ENCODE peak calls at places on chromosome 1, in six cellular contexts. One of them, this sample, is unnamed.

GRCh38 chr1:244964112-244964971 is 100.0 kb upstream of the HNRNPU start:
- DNase-seq in mesenchymal stem cell: peak
- DNase-seq in neuronal stem cell: peak
- DNase-seq in H9: no peak
- DNase-seq in IMR-90: peak
- DNase-seq in H1: no peak
- DNase-seq in this sample: peak

GRCh38 chr1:162240643-162240976 is 136.0 kb downstream of the SPATA46 start:
- DNase-seq in mesenchymal stem cell: no peak
- DNase-seq in neuronal stem cell: no peak
- DNase-seq in H9: no peak
- DNase-seq in IMR-90: no peak
- DNase-seq in H1: no peak
- DNase-seq in this sample: no peak

GRCh38 chr1:35577071-35577998 is 4.2 kb downstream of the TFAP2E start:
- DNase-seq in mesenchymal stem cell: peak
- DNase-seq in neuronal stem cell: no peak
- DNase-seq in H9: peak
- DNase-seq in IMR-90: no peak
- DNase-seq in H1: no peak
- DNase-seq in this sample: no peak

GRCh38 chr1:102941364-102941947 is 166.9 kb downstream of the COL11A1 start:
- DNase-seq in mesenchymal stem cell: no peak
- DNase-seq in neuronal stem cell: no peak
- DNase-seq in H9: no peak
- DNase-seq in IMR-90: peak
- DNase-seq in H1: no peak
- DNase-seq in this sample: peak

GRCh38 chr1:9849691-9850441 is 26.1 kb upstream of the CLSTN1 start:
- DNase-seq in mesenchymal stem cell: no peak
- DNase-seq in neuronal stem cell: no peak
- DNase-seq in H9: no peak
- DNase-seq in IMR-90: no peak
- DNase-seq in H1: no peak
- DNase-seq in this sample: no peak

GRCh38 chr1:41381691-41382530 is 20.7 kb downstream of the FOXO6 start:
- DNase-seq in mesenchymal stem cell: peak
- DNase-seq in neuronal stem cell: no peak
- DNase-seq in H9: no peak
- DNase-seq in IMR-90: no peak
- DNase-seq in H1: no peak
- DNase-seq in this sample: no peak

GRCh38 chr1:192700834-192701271 is 64.9 kb downstream of the RGS13 start:
- DNase-seq in mesenchymal stem cell: peak
- DNase-seq in neuronal stem cell: no peak
- DNase-seq in H9: no peak
- DNase-seq in IMR-90: peak
- DNase-seq in H1: no peak
- DNase-seq in this sample: peak

GRCh38 chr1:158516966-158517365 is 37.2 kb downstream of the OR6Y1 start:
- DNase-seq in mesenchymal stem cell: no peak
- DNase-seq in neuronal stem cell: no peak
- DNase-seq in H9: no peak
- DNase-seq in IMR-90: no peak
- DNase-seq in H1: no peak
- DNase-seq in this sample: no peak

GRCh38 chr1:40607921-40608320 is 57.6 kb downstream of the RIMS3 start:
- DNase-seq in mesenchymal stem cell: no peak
- DNase-seq in neuronal stem cell: no peak
- DNase-seq in H9: peak
- DNase-seq in IMR-90: no peak
- DNase-seq in H1: no peak
- DNase-seq in this sample: no peak

GRCh38 chr1:32426489-32427255 is 32.4 kb upstream of the BSDC1 start:
- DNase-seq in mesenchymal stem cell: no peak
- DNase-seq in neuronal stem cell: no peak
- DNase-seq in H9: peak
- DNase-seq in IMR-90: no peak
- DNase-seq in H1: no peak
- DNase-seq in this sample: peak

GRCh38 chr1:99886841-99887240 is 36.7 kb downstream of the AGL start:
- DNase-seq in mesenchymal stem cell: no peak
- DNase-seq in neuronal stem cell: no peak
- DNase-seq in H9: no peak
- DNase-seq in IMR-90: peak
- DNase-seq in H1: no peak
- DNase-seq in this sample: no peak

GRCh38 chr1:25198731-25199231 is 33.5 kb downstream of the SYF2 start:
- DNase-seq in mesenchymal stem cell: no peak
- DNase-seq in neuronal stem cell: no peak
- DNase-seq in H9: no peak
- DNase-seq in IMR-90: no peak
- DNase-seq in H1: no peak
- DNase-seq in this sample: no peak

GRCh38 chr1:244841274-244841927 is 5.9 kb downstream of the COX20 start:
- DNase-seq in mesenchymal stem cell: no peak
- DNase-seq in neuronal stem cell: no peak
- DNase-seq in H9: no peak
- DNase-seq in IMR-90: no peak
- DNase-seq in H1: no peak
- DNase-seq in this sample: no peak

GRCh38 chr1:231487019-231487418 is 41.5 kb upstream of the TSNAX start:
- DNase-seq in mesenchymal stem cell: peak
- DNase-seq in neuronal stem cell: no peak
- DNase-seq in H9: no peak
- DNase-seq in IMR-90: peak
- DNase-seq in H1: no peak
- DNase-seq in this sample: no peak

GRCh38 chr1:36665478-36666080 is 182.9 kb upstream of the CSF3R start:
- DNase-seq in mesenchymal stem cell: no peak
- DNase-seq in neuronal stem cell: no peak
- DNase-seq in H9: no peak
- DNase-seq in IMR-90: no peak
- DNase-seq in H1: no peak
- DNase-seq in this sample: no peak

GRCh38 chr1:161173711-161174110 is 3.6 kb downstream of the B4GALT3 start:
- DNase-seq in mesenchymal stem cell: no peak
- DNase-seq in neuronal stem cell: no peak
- DNase-seq in H9: no peak
- DNase-seq in IMR-90: no peak
- DNase-seq in H1: no peak
- DNase-seq in this sample: no peak

GRCh38 chr1:197696372-197696771 is 78.9 kb downstream of the DENND1B start:
- DNase-seq in mesenchymal stem cell: no peak
- DNase-seq in neuronal stem cell: no peak
- DNase-seq in H9: no peak
- DNase-seq in IMR-90: peak
- DNase-seq in H1: no peak
- DNase-seq in this sample: peak

GRCh38 chr1:204150702-204151561 is 912 bp downstream of the ETNK2 start:
- DNase-seq in mesenchymal stem cell: peak
- DNase-seq in neuronal stem cell: no peak
- DNase-seq in H9: peak
- DNase-seq in IMR-90: no peak
- DNase-seq in H1: no peak
- DNase-seq in this sample: no peak

GRCh38 chr1:147171399-147172167 is 687 bp downstream of the PRKAB2 start:
- DNase-seq in mesenchymal stem cell: peak
- DNase-seq in neuronal stem cell: no peak
- DNase-seq in H9: no peak
- DNase-seq in IMR-90: no peak
- DNase-seq in H1: no peak
- DNase-seq in this sample: no peak

GRCh38 chr1:230370109-230370508 is 56.0 kb downstream of the PGBD5 start:
- DNase-seq in mesenchymal stem cell: no peak
- DNase-seq in neuronal stem cell: no peak
- DNase-seq in H9: no peak
- DNase-seq in IMR-90: no peak
- DNase-seq in H1: no peak
- DNase-seq in this sample: no peak

GRCh38 chr1:56094168-56094567 is 485.2 kb downstream of the PLPP3 start:
- DNase-seq in mesenchymal stem cell: no peak
- DNase-seq in neuronal stem cell: no peak
- DNase-seq in H9: no peak
- DNase-seq in IMR-90: no peak
- DNase-seq in H1: no peak
- DNase-seq in this sample: no peak

GRCh38 chr1:172180886-172181285 is 239.6 kb upstream of the C1orf105 start:
- DNase-seq in mesenchymal stem cell: peak
- DNase-seq in neuronal stem cell: no peak
- DNase-seq in H9: no peak
- DNase-seq in IMR-90: peak
- DNase-seq in H1: no peak
- DNase-seq in this sample: peak

GRCh38 chr1:66778266-66778665 is 22.8 kb downstream of the INSL5 start:
- DNase-seq in mesenchymal stem cell: no peak
- DNase-seq in neuronal stem cell: no peak
- DNase-seq in H9: no peak
- DNase-seq in IMR-90: no peak
- DNase-seq in H1: no peak
- DNase-seq in this sample: no peak

GRCh38 chr1:66775646-66776045 is 23.4 kb downstream of the DYNLT5 start:
- DNase-seq in mesenchymal stem cell: no peak
- DNase-seq in neuronal stem cell: no peak
- DNase-seq in H9: no peak
- DNase-seq in IMR-90: no peak
- DNase-seq in H1: no peak
- DNase-seq in this sample: no peak

GRCh38 chr1:66779475-66780078 is 21.5 kb downstream of the INSL5 start:
- DNase-seq in mesenchymal stem cell: no peak
- DNase-seq in neuronal stem cell: no peak
- DNase-seq in H9: no peak
- DNase-seq in IMR-90: no peak
- DNase-seq in H1: no peak
- DNase-seq in this sample: no peak

GRCh38 chr1:66777846-66778245 is 23.2 kb downstream of the INSL5 start:
- DNase-seq in mesenchymal stem cell: no peak
- DNase-seq in neuronal stem cell: no peak
- DNase-seq in H9: no peak
- DNase-seq in IMR-90: no peak
- DNase-seq in H1: no peak
- DNase-seq in this sample: no peak

DNA sequence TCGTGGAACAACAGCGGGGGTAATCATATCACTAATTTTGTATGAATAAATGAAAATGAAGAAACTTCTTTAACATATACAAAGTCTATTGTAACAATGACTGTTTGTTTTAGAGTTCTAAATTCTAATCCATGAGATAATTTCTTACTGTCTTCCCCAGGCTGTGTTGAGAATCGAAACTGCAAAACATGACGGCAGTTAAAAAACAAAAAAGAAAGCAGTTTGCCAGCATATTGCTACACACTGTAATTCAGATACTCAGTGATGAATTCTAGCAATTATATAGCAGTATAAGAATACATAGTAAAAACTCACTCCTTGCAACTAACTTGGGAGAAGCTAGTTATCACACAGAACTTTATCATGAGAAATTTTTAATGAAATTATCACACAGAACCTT is 22.1 kb downstream of the INSL5 start:
- DNase-seq in mesenchymal stem cell: no peak
- DNase-seq in neuronal stem cell: no peak
- DNase-seq in H9: no peak
- DNase-seq in IMR-90: no peak
- DNase-seq in H1: no peak
- DNase-seq in this sample: no peak
- H3K14ac ChIP-seq in mesenchymal stem cell: no peak
- H3K14ac ChIP-seq in neuronal stem cell: no peak
- H3K14ac ChIP-seq in H9: no peak
- H3K14ac ChIP-seq in IMR-90: no peak
- H3K14ac ChIP-seq in H1: no peak
- H3K14ac ChIP-seq in this sample: no peak

GRCh38 chr1:223500560-223501425 is 107.6 kb downstream of the CCDC185 start:
- DNase-seq in mesenchymal stem cell: no peak
- DNase-seq in neuronal stem cell: no peak
- DNase-seq in H9: no peak
- DNase-seq in IMR-90: peak
- DNase-seq in H1: no peak
- DNase-seq in this sample: no peak

GRCh38 chr1:223503348-223503747 is 110.1 kb downstream of the CCDC185 start:
- DNase-seq in mesenchymal stem cell: no peak
- DNase-seq in neuronal stem cell: no peak
- DNase-seq in H9: no peak
- DNase-seq in IMR-90: no peak
- DNase-seq in H1: no peak
- DNase-seq in this sample: no peak

GRCh38 chr1:223508819-223509218 is 115.6 kb downstream of the CCDC185 start:
- DNase-seq in mesenchymal stem cell: no peak
- DNase-seq in neuronal stem cell: no peak
- DNase-seq in H9: no peak
- DNase-seq in IMR-90: no peak
- DNase-seq in H1: no peak
- DNase-seq in this sample: no peak

GRCh38 chr1:223504741-223505140 is 111.5 kb downstream of the CCDC185 start:
- DNase-seq in mesenchymal stem cell: no peak
- DNase-seq in neuronal stem cell: no peak
- DNase-seq in H9: no peak
- DNase-seq in IMR-90: peak
- DNase-seq in H1: no peak
- DNase-seq in this sample: no peak
- H3K14ac ChIP-seq in mesenchymal stem cell: no peak
- H3K14ac ChIP-seq in neuronal stem cell: no peak
- H3K14ac ChIP-seq in H9: no peak
- H3K14ac ChIP-seq in IMR-90: peak
- H3K14ac ChIP-seq in H1: no peak
- H3K14ac ChIP-seq in this sample: no peak

DNA sequence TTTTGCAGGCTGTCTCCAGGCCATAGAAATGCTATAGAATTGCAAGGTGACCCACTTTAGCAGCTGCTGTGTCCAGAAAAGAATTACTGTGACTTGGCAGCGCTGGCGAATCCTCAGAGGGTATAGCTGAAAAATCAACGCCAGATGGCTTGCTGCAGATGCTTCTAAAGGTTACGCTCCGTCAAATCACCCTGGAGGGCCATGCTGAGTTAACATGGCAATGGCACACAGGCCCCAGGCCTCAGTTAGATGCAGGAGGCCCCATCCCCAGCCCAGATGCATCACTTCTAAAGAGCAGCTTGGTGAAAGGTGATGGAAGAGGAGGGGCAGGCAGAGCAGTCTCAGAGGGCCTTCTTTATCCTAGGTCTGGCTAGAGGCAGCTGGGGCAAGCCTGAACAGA is 18.0 kb downstream of the KIAA1614 start:
- DNase-seq in mesenchymal stem cell: no peak
- DNase-seq in neuronal stem cell: no peak
- DNase-seq in H9: no peak
- DNase-seq in IMR-90: no peak
- DNase-seq in H1: no peak
- DNase-seq in this sample: no peak
- H3K14ac ChIP-seq in mesenchymal stem cell: no peak
- H3K14ac ChIP-seq in neuronal stem cell: no peak
- H3K14ac ChIP-seq in H9: no peak
- H3K14ac ChIP-seq in IMR-90: no peak
- H3K14ac ChIP-seq in H1: no peak
- H3K14ac ChIP-seq in this sample: no peak

DNA sequence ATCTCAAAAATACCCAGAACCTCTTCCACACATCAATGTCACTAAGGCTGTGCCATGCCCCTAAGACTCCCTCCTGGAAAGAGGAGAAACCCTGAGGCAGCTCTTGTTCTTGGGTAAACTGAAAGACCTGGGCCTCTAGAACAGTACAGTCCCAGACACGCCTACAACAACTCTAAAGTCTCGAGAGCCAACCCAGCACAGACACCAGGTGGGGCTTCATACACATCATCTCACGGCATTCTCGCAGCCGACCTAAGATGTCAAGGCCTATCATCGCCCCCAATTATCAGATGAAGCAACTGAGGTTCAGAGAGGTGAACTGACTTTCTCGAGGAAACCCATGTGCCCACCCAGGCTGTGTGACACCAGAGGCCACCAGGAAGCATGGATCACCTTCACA is 70.6 kb downstream of the MRPL37 start:
- DNase-seq in mesenchymal stem cell: no peak
- DNase-seq in neuronal stem cell: no peak
- DNase-seq in H9: no peak
- DNase-seq in IMR-90: no peak
- DNase-seq in H1: no peak
- DNase-seq in this sample: no peak
- H3K14ac ChIP-seq in mesenchymal stem cell: no peak
- H3K14ac ChIP-seq in neuronal stem cell: peak
- H3K14ac ChIP-seq in H9: no peak
- H3K14ac ChIP-seq in IMR-90: no peak
- H3K14ac ChIP-seq in H1: no peak
- H3K14ac ChIP-seq in this sample: no peak